ENCODE peak calls at places on chromosomes 13 and 19, in ten cellular contexts. A, I, Y, L, M, C, N, O, D and S are unnamed samples.

GRCh38 chr19:30637926-30638325 is 265.7 kb downstream of the ZNF536 start:
- DNase-seq in A (no peak), I (no peak), Y (no peak), L (no peak), M (no peak), C (no peak), N (no peak), O (no peak), D (no peak), S (no peak)

GRCh38 chr19:1062387-1063029 is 4.5 kb upstream of the ARHGAP45 start:
- DNase-seq in A (no peak), I (no peak), Y (no peak), L (no peak), M (no peak), C (no peak), N (no peak), O (no peak), D (no peak), S (no peak)

GRCh38 chr19:41871573-41872383 is 5.3 kb upstream of the CD79A start:
- DNase-seq in A (peak), I (peak), Y (no peak), L (no peak), M (no peak), C (no peak), N (peak), O (no peak), D (no peak), S (no peak)

GRCh38 chr13:74090397-74090796 is 43.8 kb downstream of the KLF12 start:
- DNase-seq in A (no peak), I (no peak), Y (no peak), L (no peak), M (no peak), C (no peak), N (no peak), O (peak), D (no peak), S (no peak)

GRCh38 chr19:45637890-45638667 is 1.1 kb downstream of the EML2 start:
- DNase-seq in A (no peak), I (no peak), Y (no peak), L (no peak), M (peak), C (peak), N (no peak), O (peak), D (no peak), S (no peak)

GRCh38 chr19:30163663-30164062 is 208.5 kb upstream of the ZNF536 start:
- DNase-seq in A (no peak), I (no peak), Y (no peak), L (no peak), M (no peak), C (no peak), N (peak), O (no peak), D (no peak), S (no peak)

GRCh38 chr13:88908896-88909535 is 1237.8 kb downstream of the SLITRK5 start:
- DNase-seq in A (no peak), I (no peak), Y (peak), L (no peak), M (no peak), C (no peak), N (no peak), O (no peak), D (no peak), S (no peak)

GRCh38 chr19:3576696-3577443 is 4.1 kb downstream of the HMG20B start:
- DNase-seq in A (no peak), I (no peak), Y (no peak), L (peak), M (peak), C (no peak), N (peak), O (peak), D (no peak), S (peak)

GRCh38 chr19:11538232-11539036 is at the start of gene CNN1:
- DNase-seq in A (no peak), I (no peak), Y (peak), L (peak), M (peak), C (peak), N (peak), O (peak), D (peak), S (no peak)

GRCh38 chr13:96898212-96898611 is 96.1 kb downstream of the OXGR1 start:
- DNase-seq in A (no peak), I (no peak), Y (no peak), L (no peak), M (no peak), C (peak), N (no peak), O (no peak), D (no peak), S (no peak)

GRCh38 chr13:30797847-30798246 is 62.5 kb downstream of the ALOX5AP start:
- DNase-seq in A (no peak), I (no peak), Y (no peak), L (no peak), M (no peak), C (no peak), N (no peak), O (no peak), D (no peak), S (no peak)